ENCODE peak calls at places on chromosomes 11 and 22, in five cellular contexts. G is HCT116, S is Peyer's patch, C is tibial nerve, I is A549. K is an unnamed sample.
A peak's percentile ranks its signal among the peaks of the same experiment; 100 is the strongest.

GRCh38 chr22:43396321-43396933 is 15.4 kb upstream of the MPPED1 start:
- DNase-seq in G (no peak), I (no peak), S (no peak), C (no peak), K (no peak)

GRCh38 chr22:27133951-27134664 is 476.7 kb downstream of the MIAT start:
- DNase-seq in I (peak; percentile 71), C (no peak), G (no peak), S (peak; percentile 59), K (no peak)

GRCh38 chr11:77799338-77799737 is 21.2 kb downstream of the RSF1 start:
- DNase-seq in G (no peak), C (no peak), I (no peak), S (no peak), K (no peak)

GRCh38 chr11:111607751-111608150 is 5.5 kb downstream of the SIK2 start:
- DNase-seq in I (no peak), G (no peak), C (no peak), S (no peak), K (no peak)

GRCh38 chr11:94674005-94674491 is 94.1 kb upstream of the AMOTL1 start:
- DNase-seq in C (no peak), G (no peak), S (no peak), I (no peak), K (no peak)

GRCh38 chr22:27820896-27821866 is 19.6 kb upstream of the MN1 start:
- DNase-seq in S (no peak), I (no peak), G (no peak), C (no peak), K (no peak)

GRCh38 chr11:32913445-32913844 is 20.8 kb downstream of the QSER1 start:
- DNase-seq in S (no peak), I (no peak), G (no peak), C (no peak), K (no peak)

GRCh38 chr11:14974723-14975587 is 2.8 kb upstream of the CALCA start:
- DNase-seq in S (peak; percentile 67), G (peak; percentile 54), C (no peak), I (peak; percentile 49), K (no peak)

GRCh38 chr11:61480936-61481335 is 27.6 kb upstream of the LRRC10B start:
- DNase-seq in S (no peak), G (no peak), C (no peak), I (no peak), K (no peak)

GRCh38 chr11:1073261-1073724 is 1.4 kb upstream of the MUC2 start:
- DNase-seq in G (peak; percentile 4), S (peak; percentile 87), I (peak; percentile 53), C (peak; percentile 11), K (no peak)

GRCh38 chr22:30893434-30894370 is 74.9 kb downstream of the MORC2 start:
- DNase-seq in C (no peak), G (no peak), I (no peak), S (peak; percentile 24), K (peak; percentile 76)

GRCh38 chr11:123628936-123629683 is 25.3 kb downstream of the SCN3B start:
- DNase-seq in C (no peak), S (no peak), G (no peak), I (no peak), K (no peak)

GRCh38 chr11:90220391-90220790 is 2.5 kb downstream of the CHORDC1 start:
- DNase-seq in C (no peak), S (no peak), I (peak; percentile 7), G (no peak), K (no peak)

GRCh38 chr11:43989162-43989961 is 46.9 kb downstream of the C11orf96 start:
- DNase-seq in S (no peak), I (no peak), C (peak; percentile 37), G (no peak), K (no peak)

GRCh38 chr11:74312321-74312720 is 881 bp upstream of the P4HA3 start:
- DNase-seq in S (no peak), C (no peak), I (no peak), G (no peak), K (no peak)

GRCh38 chr11:43543313-43543712 is 137.2 kb upstream of the HSD17B12 start:
- DNase-seq in G (no peak), C (no peak), S (no peak), I (no peak), K (no peak)

GRCh38 chr22:44219101-44219870 is 38.6 kb downstream of the PARVG start:
- DNase-seq in G (no peak), I (no peak), C (no peak), S (no peak), K (peak; percentile 72)

GRCh38 chr11:69293819-69294505 is at the start of gene MYEOV:
- DNase-seq in S (peak; percentile 78), I (peak; percentile 93), C (no peak), G (peak; percentile 88), K (no peak)

GRCh38 chr11:132312616-132313210 is 942.3 kb downstream of the NTM start:
- DNase-seq in I (no peak), G (no peak), S (no peak), C (no peak), K (no peak)

GRCh38 chr11:106306942-106307341 is 229.5 kb downstream of the AASDHPPT start:
- DNase-seq in S (no peak), G (no peak), I (no peak), C (no peak), K (no peak)

GRCh38 chr11:132604446-132604845 is 927.9 kb downstream of the OPCML start:
- DNase-seq in G (no peak), I (no peak), C (no peak), S (no peak), K (no peak)

GRCh38 chr11:9017773-9018172 is 14.0 kb upstream of the NRIP3 start:
- DNase-seq in G (no peak), S (peak; percentile 58), I (no peak), C (no peak), K (no peak)

GRCh38 chr11:131365601-131366000 is 4.8 kb upstream of the NTM start:
- DNase-seq in S (no peak), C (no peak), G (no peak), I (no peak), K (no peak)

GRCh38 chr11:128764617-128765095 is 70.8 kb downstream of the FLI1 start:
- DNase-seq in I (no peak), C (no peak), G (no peak), S (no peak), K (no peak)

GRCh38 chr11:9397746-9398680 is 13.6 kb downstream of the IPO7 start:
- DNase-seq in I (no peak), S (no peak), C (no peak), G (no peak), K (no peak)

GRCh38 chr11:106603971-106604370 is 414.3 kb downstream of the GUCY1A2 start:
- DNase-seq in S (no peak), I (no peak), C (no peak), G (no peak), K (no peak)

GRCh38 chr22:42368379-42369249 is 63.6 kb downstream of the NFAM1 start:
- DNase-seq in C (no peak), S (peak; percentile 53), G (no peak), I (no peak), K (no peak)

GRCh38 chr11:96366024-96366423 is 23.0 kb upstream of the MAML2 start:
- DNase-seq in I (no peak), G (no peak), S (no peak), C (no peak), K (no peak)

GRCh38 chr11:59810911-59811259 is 307 bp upstream of the MRPL16 start:
- DNase-seq in C (no peak), G (no peak), S (no peak), I (no peak), K (no peak)

GRCh38 chr11:59813364-59813763 is 2.8 kb upstream of the MRPL16 start:
- DNase-seq in C (no peak), I (no peak), S (no peak), G (no peak), K (no peak)

GRCh38 chr11:59807047-59807446 is 3.5 kb downstream of the MRPL16 start:
- DNase-seq in C (no peak), S (no peak), I (no peak), G (no peak), K (no peak)

GRCh38 chr11:59812220-59812619 is 1.6 kb upstream of the MRPL16 start:
- DNase-seq in I (no peak), C (no peak), S (no peak), G (no peak), K (no peak)

GRCh38 chr11:59810189-59810910 is at the start of gene MRPL16:
- DNase-seq in G (peak; percentile 92), C (peak; percentile 54), S (peak; percentile 96), I (peak; percentile 84), K (no peak)
- TF ChIP-seq POLR2A in G (peak; percentile 39), C (no peak), S (peak; percentile 65), I (peak; percentile 78), K (no peak)

DNA sequence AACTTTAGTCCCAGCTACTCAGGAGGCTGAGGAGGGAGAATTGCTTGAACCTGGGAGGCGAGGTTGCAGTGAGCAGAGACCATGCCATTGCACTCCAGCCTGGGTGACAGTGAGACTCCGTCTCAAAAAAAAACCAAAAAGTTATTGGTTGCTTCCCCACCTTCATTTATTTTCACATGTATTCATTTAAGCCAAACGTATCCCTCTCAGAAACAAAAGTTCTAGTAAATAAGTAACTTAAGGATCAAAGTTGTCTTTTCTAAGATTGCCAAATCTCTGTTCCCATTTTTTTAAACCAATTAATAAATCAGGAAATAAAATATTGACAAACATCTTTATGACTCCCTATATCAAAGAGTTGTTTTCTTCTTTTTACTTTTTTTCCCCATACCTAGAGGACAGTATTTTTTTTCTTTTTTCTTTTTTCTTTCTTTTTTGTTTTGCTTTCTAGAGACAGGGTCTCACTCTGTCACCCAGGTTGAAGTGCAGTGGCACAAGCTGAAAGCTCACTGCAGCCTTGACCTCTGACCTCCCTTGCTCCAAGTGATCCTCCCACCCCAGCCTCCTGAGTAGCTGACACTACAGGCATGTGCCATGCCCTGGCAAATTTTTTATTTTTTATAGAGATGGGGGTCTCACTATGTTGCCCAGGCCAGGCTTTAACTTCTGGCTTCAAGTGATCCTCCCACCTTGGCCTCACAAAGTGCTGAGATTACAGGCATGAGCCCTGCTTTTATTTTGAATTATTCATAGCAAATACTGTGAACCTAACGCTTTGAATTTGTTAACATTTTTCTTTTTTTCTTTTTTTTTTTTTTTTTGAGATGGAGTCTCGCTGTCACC is 11.4 kb downstream of the ZFTA start:
- DNase-seq in S (no peak), C (no peak), I (no peak), G (no peak), K (no peak)
- H3K9me3 ChIP-seq in S (no peaks in the 10 kb centered on the region), C (no peaks in the 10 kb centered on the region), I (no peaks in the 10 kb centered on the region), G (no peaks in the 10 kb centered on the region), K (no peaks in the 10 kb centered on the region)

DNA sequence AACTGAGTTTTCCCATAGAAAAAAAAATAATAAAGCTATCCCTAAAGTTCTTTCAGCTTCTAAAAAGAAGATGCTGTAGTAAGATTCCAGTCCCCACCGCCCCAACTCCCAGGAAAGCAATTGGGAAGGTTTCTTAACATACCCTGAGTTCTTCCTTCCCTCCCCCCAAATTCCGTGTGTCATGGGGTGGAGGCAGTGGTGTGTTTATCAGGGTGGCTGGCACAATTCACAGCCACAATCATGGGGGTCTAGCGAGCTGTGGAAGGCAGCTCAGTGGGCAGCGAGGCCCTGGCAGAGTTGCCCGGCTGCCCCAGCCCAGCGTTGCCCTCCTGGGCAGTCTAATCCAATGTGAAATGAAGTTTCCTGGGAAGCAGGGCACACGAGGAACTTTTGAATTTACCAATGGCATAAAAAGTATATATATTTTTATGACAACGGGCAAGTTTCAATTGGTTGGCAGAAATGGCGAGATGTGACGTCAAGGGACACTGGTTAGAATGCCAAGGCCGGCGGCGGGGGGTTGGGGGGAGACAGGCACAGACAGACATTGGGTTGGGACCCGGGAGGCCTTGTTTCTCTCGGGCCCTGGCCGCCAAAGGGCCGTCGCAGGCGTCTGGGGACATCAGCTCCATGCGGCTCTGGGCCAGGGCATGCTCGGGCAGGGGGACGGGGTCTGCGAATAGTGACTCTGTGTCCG is 80.7 kb upstream of the PPARA start:
- DNase-seq in S (peak; percentile 91), G (peak; percentile 91), C (peak; percentile 81), I (no peak), K (no peak)
- TF ChIP-seq POLR2A in S (peak; percentile 90), G (peak; percentile 80), C (peak; percentile 55), I (peak; percentile 53), K (no peak)

GRCh38 chr11:58776891-58777451 is 45.2 kb upstream of the GLYAT start:
- DNase-seq in G (no peak), I (no peak), C (no peak), S (no peak), K (no peak)
- H3K9me3 ChIP-seq in G (no peaks in the 10 kb centered on the region), I (no peaks in the 10 kb centered on the region), C (no peaks in the 10 kb centered on the region), S (no peaks in the 10 kb centered on the region), K (no peaks in the 10 kb centered on the region)